ENCODE peak calls at places on chromosomes 13 and 19, in eight cellular contexts. H, A, Y, M, T, G, S and V are unnamed samples.

GRCh38 chr19:56837492-56837891 is 3.0 kb downstream of the PEG3 start:
- DNase-seq in H (no peak), A (peak), Y (no peak), M (no peak), T (no peak), G (no peak), S (peak), V (no peak)

GRCh38 chr19:23986623-23987022 is 71.9 kb downstream of the ZNF726 start:
- DNase-seq in H (no peak), A (no peak), Y (no peak), M (no peak), T (no peak), G (no peak), S (no peak), V (no peak)

GRCh38 chr13:47397739-47398138 is 500.9 kb upstream of the HTR2A start:
- DNase-seq in H (no peak), A (no peak), Y (no peak), M (no peak), T (no peak), G (no peak), S (no peak), V (no peak)

GRCh38 chr19:47049307-47049700 is 880 bp upstream of the TMEM160 start:
- DNase-seq in H (no peak), A (no peak), Y (peak), M (no peak), T (no peak), G (no peak), S (no peak), V (no peak)

GRCh38 chr13:24267801-24268200 is 41.6 kb upstream of the C1QTNF9 start:
- DNase-seq in H (no peak), A (no peak), Y (no peak), M (peak), T (no peak), G (no peak), S (no peak), V (no peak)

GRCh38 chr13:75902166-75903104 is 266.3 kb downstream of the LMO7 start:
- DNase-seq in H (no peak), A (no peak), Y (no peak), M (no peak), T (no peak), G (no peak), S (no peak), V (no peak)

GRCh38 chr13:33931397-33931987 is 113.5 kb downstream of the RFC3 start:
- DNase-seq in H (no peak), A (no peak), Y (peak), M (peak), T (peak), G (no peak), S (no peak), V (peak)

GRCh38 chr19:49921871-49922755 is 6.9 kb upstream of the ATF5 start:
- DNase-seq in H (no peak), A (no peak), Y (peak), M (no peak), T (no peak), G (no peak), S (no peak), V (no peak)

GRCh38 chr13:79775830-79776229 is 294.9 kb downstream of the NDFIP2 start:
- DNase-seq in H (no peak), A (no peak), Y (peak), M (peak), T (peak), G (no peak), S (no peak), V (peak)